ENCODE peak calls at places on chromosomes 11 and 22, in six cellular contexts. U is cardiac muscle cell; Z is heart right ventricle; T is mammary epithelial cell; H is A549; Q is naive thymus-derived CD4-positive, alpha-beta T cell. V is an unnamed sample.
A peak's percentile ranks its signal among the peaks of the same experiment; 100 is the strongest.

GRCh38 chr11:57458060-57458409 is 2.3 kb upstream of the RTN4RL2 start:
- DNase-seq in T (no peak), Q (no peak), Z (no peak), U (no peak), H (peak; percentile 62), V (no peak)

GRCh38 chr11:119688362-119688761 is 40.6 kb downstream of the NECTIN1 start:
- DNase-seq in Q (no peak), U (no peak), Z (no peak), T (no peak), H (no peak), V (no peak)

GRCh38 chr11:77127674-77127968 is 425 bp upstream of the MYO7A start:
- DNase-seq in U (peak; percentile 17), Z (no peak), Q (no peak), H (no peak), T (no peak), V (no peak)

GRCh38 chr22:45547016-45547345 is 44.3 kb downstream of the FBLN1 start:
- DNase-seq in U (no peak), T (no peak), Q (no peak), Z (no peak), H (no peak), V (no peak)

GRCh38 chr22:38766076-38766777 is 10.4 kb upstream of the SUN2 start:
- DNase-seq in Z (no peak), H (peak; percentile 82), Q (peak; percentile 45), T (peak; percentile 65), U (peak; percentile 73), V (peak; percentile 37)

GRCh38 chr11:68447015-68447801 is 13.3 kb upstream of the PPP6R3 start:
- DNase-seq in Z (peak; percentile 74), H (peak; percentile 75), U (peak; percentile 81), Q (peak; percentile 79), T (peak; percentile 45), V (no peak)

GRCh38 chr11:76673164-76674142 is 2.9 kb upstream of the LRRC32 start:
- DNase-seq in Z (no peak), Q (no peak), T (no peak), H (no peak), U (no peak), V (no peak)

GRCh38 chr22:49010086-49010863 is 817.4 kb downstream of the BRD1 start:
- DNase-seq in Q (no peak), U (no peak), Z (no peak), H (no peak), T (no peak), V (no peak)

GRCh38 chr22:29073618-29074275 is 912 bp downstream of the KREMEN1 start:
- DNase-seq in T (no peak), Q (peak; percentile 14), H (no peak), Z (peak; percentile 36), U (peak; percentile 65), V (no peak)

GRCh38 chr11:57487920-57488319 is 27.6 kb downstream of the SLC43A1 start:
- DNase-seq in T (no peak), Z (no peak), Q (no peak), U (no peak), H (no peak), V (no peak)

GRCh38 chr11:131037873-131038272 is 121.6 kb upstream of the SNX19 start:
- DNase-seq in Z (no peak), U (no peak), T (no peak), H (no peak), Q (no peak), V (no peak)

GRCh38 chr11:1778141-1778911 is 14.6 kb upstream of the CTSD start:
- DNase-seq in Z (no peak), T (peak; percentile 15), H (no peak), U (no peak), Q (no peak), V (no peak)

GRCh38 chr11:39037611-39038010 is 2421.8 kb downstream of the LRRC4C start:
- DNase-seq in Q (no peak), H (no peak), T (no peak), U (no peak), Z (no peak), V (no peak)

DNA sequence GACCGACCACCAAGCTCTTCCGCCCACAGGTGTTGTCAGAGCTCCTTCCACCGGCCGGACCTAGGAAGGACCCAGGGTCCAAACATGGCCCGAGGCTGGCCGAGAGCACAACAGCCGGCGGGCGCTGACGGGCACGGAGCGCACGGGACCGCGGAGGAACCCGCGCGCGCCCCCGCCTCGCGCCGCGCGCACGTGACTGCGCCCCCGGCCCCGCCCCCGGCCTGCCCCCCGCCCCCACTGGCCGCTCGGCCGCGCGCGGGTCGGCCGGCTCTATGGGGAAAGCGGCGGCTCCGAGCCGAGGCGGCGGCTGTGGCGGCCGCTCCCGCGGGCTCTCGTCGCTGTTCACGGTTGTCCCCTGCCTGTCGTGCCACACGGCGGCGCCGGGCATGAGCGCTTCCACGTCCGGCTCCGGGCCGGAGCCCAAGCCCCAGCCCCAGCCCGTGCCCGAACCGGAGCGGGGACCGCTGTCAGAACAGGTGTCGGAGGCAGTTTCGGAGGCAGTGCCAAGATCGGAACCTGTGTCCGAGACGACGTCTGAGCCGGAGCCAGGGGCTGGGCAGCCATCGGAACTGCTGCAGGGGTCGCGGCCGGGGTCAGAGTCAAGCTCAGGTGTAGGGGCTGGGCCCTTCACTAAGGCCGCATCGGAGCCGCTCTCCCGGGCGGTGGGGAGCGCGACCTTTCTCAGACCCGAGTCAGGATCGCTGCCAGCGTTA is at the start of gene OSBP2:
- DNase-seq in Q (peak; percentile 32), Z (peak; percentile 5), T (no peak), H (peak; percentile 9), U (peak; percentile 77), V (no peak)
- H3K27ac ChIP-seq in Q (peak within 1 kb of the TSS; percentile 57), Z (peak within 1 kb of the TSS; percentile 52), T (no peak within 1 kb of the TSS), H (peak within 1 kb of the TSS; percentile 86), U (peak within 1 kb of the TSS; percentile 7), V (no peak within 1 kb of the TSS)

DNA sequence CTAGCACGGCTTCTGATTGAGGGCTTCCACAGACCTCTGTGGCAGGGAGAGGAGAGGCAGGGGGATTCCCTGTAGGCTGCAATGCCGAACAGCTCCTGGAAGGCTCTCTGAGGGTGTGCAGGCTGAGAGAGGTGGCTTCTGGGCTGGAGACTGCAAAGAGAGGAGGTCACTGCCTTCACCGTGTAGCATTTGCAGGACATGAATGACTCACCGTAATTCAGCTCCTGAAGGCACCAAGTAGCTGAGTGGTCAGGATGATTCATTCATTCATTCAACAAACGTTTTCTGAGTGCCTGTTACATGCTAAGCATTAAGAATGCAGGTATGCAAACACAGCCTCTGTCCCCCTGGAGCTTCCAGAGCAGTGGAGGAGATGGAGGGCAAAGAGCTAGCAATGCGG is 18.0 kb upstream of the EIF3D start:
- DNase-seq in Z (no peak), U (no peak), H (peak; percentile 76), T (peak; percentile 81), Q (no peak), V (peak; percentile 66)
- H3K27ac ChIP-seq in Z (no peak overlapping the region), U (no peak overlapping the region), H (peak overlapping the region; percentile 79), T (no peak overlapping the region), Q (no peak overlapping the region), V (no peak overlapping the region)

DNA sequence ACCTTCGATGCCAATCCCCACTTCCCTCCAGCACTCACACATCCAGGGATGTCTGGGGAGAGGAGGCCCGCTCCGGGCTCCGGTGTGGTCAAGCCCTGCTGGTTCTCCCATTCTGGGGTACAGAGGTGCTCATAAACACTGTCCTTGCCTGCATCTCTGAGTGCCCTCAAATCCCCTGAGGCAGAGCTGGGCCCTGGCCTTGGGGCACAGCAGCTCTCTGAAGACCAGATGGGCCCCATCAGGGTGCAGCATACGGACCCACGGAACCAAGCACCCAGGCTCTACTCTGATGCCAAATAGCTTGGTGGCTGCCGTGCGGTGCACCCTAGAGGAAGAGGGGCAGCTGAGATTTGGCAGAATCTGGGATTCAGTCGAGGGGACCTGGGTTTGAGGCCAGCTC is 35.7 kb upstream of the NNMT start:
- DNase-seq in U (no peak), H (no peak), T (no peak), Z (no peak), Q (no peak), V (no peak)
- H3K27ac ChIP-seq in U (no peak overlapping the region), H (no peak overlapping the region), T (no peak overlapping the region), Z (peak overlapping the region; percentile 7), Q (no peak overlapping the region), V (no peak overlapping the region)

GRCh38 chr11:85626496-85626895 is 648 bp downstream of the DLG2 start:
- DNase-seq in T (no peak), U (peak; percentile 10), Z (no peak), H (no peak), Q (no peak), V (no peak)

GRCh38 chr11:85628771-85629341 is 463 bp downstream of the TMEM126B start:
- DNase-seq in Z (no peak), T (no peak), U (no peak), H (no peak), Q (no peak), V (no peak)

GRCh38 chr11:85627998-85628770 is at the start of gene TMEM126B:
- DNase-seq in U (peak; percentile 99), H (peak; percentile 96), T (peak; percentile 98), Z (peak; percentile 98), Q (peak; percentile 91), V (peak; percentile 85)

DNA sequence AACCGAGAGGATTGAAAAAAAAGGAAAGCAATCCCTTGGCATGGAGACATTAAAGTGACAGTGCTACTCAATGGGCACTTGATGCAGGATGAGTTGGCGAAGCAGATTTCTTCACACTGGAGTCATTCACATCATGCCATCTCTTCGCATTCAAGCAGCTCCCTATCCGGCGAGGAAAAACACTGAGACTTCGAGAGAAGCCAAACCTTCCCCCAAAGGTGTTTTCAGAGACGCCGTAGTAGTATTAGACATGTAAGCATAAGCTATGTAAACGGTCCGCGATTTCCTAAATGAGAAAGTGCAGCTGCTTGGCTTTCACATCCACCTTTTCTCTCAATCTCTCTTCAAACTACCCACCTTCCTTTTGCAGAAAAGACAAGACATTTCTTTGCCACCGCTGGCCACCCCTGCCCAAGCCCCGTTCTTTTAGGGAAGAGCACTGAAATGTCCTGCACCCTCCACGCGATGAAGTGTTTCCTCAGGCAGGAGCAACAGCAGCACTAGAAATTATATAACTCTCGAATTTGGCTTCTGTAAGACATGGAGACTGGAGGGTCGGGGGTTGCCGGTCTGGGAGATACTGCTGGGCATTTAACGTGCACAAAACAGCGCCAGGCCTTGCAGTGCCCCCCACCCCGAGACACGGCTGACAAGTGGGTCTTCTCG is at the start of gene DLG2:
- DNase-seq in Q (no peak), H (no peak), T (peak; percentile 59), Z (peak; percentile 15), U (peak; percentile 46), V (no peak)
- H3K27ac ChIP-seq in Q (peak within 1 kb of the TSS; percentile 85), H (peak within 1 kb of the TSS; percentile 89), T (peak within 1 kb of the TSS; percentile 51), Z (peak within 1 kb of the TSS; percentile 96), U (peak within 1 kb of the TSS; percentile 74), V (peak within 1 kb of the TSS; percentile 69)

GRCh38 chr11:75173336-75173735 is 22.4 kb downstream of the SLCO2B1 start:
- DNase-seq in Q (no peak), H (no peak), U (no peak), Z (no peak), T (no peak), V (no peak)

GRCh38 chr11:75169101-75169885 is 18.4 kb downstream of the SLCO2B1 start:
- DNase-seq in H (no peak), Z (no peak), Q (no peak), T (no peak), U (no peak), V (no peak)

GRCh38 chr11:75174781-75175370 is 24.0 kb downstream of the SLCO2B1 start:
- DNase-seq in T (no peak), Z (no peak), Q (no peak), U (peak; percentile 40), H (no peak), V (no peak)

GRCh38 chr11:75170463-75171201 is 19.7 kb downstream of the SLCO2B1 start:
- DNase-seq in U (no peak), H (no peak), T (no peak), Q (no peak), Z (no peak), V (no peak)

GRCh38 chr11:75174348-75174747 is 23.4 kb downstream of the SLCO2B1 start:
- DNase-seq in T (no peak), Z (no peak), Q (no peak), U (no peak), H (no peak), V (no peak)
- H3K27ac ChIP-seq in T (no peak overlapping the region), Z (no peak overlapping the region), Q (no peak overlapping the region), U (no peak overlapping the region), H (no peak overlapping the region), V (no peak overlapping the region)

GRCh38 chr11:116384407-116384806 is 388.4 kb downstream of the BUD13 start:
- DNase-seq in Q (no peak), U (no peak), Z (no peak), H (no peak), T (no peak), V (no peak)
- H3K27ac ChIP-seq in Q (no peak overlapping the region), U (no peak overlapping the region), Z (no peak overlapping the region), H (no peak overlapping the region), T (no peak overlapping the region), V (no peak overlapping the region)

V was measured in epithelial cell of prostate.